ENCODE peak calls at places on chromosomes 7 and 10, in four cellular contexts. O is lower leg skin; M is kidney; L is CD4-positive, alpha-beta T cell. Y is an unnamed sample.

GRCh38 chr7:1553513-1554210 is 2.3 kb downstream of the TMEM184A start:
- DNase-seq in M (peak; percentile 72), L (no peak), O (no peak), Y (no peak)

GRCh38 chr7:99740573-99741437 is 5.8 kb upstream of the CYP3A7 start:
- DNase-seq in L (no peak), M (no peak), O (no peak), Y (no peak)

GRCh38 chr7:129792721-129793120 is 160.0 kb downstream of the UBE2H start:
- DNase-seq in O (no peak), M (no peak), L (no peak), Y (no peak)

GRCh38 chr10:52232561-52233350 is 81.3 kb upstream of the DKK1 start:
- DNase-seq in L (no peak), M (no peak), O (no peak), Y (no peak)

GRCh38 chr10:43355749-43356371 is 15.6 kb upstream of the FXYD4 start:
- DNase-seq in L (no peak), O (no peak), M (no peak), Y (no peak)

GRCh38 chr10:71735709-71736569 is 16.4 kb upstream of the C10orf105 start:
- DNase-seq in M (no peak), O (no peak), L (peak; percentile 39), Y (no peak)

GRCh38 chr7:12596225-12596790 is 25.8 kb downstream of the SCIN start:
- DNase-seq in O (no peak), L (no peak), M (no peak), Y (no peak)

GRCh38 chr10:89332092-89332633 is 4.4 kb downstream of the IFIT3 start:
- DNase-seq in O (no peak), L (no peak), M (no peak), Y (no peak)

GRCh38 chr10:87668324-87669054 is 8.8 kb downstream of the PAPSS2 start:
- DNase-seq in M (no peak), L (no peak), O (no peak), Y (no peak)

GRCh38 chr10:125035588-125036298 is 93.8 kb downstream of the ZRANB1 start:
- DNase-seq in M (no peak), L (no peak), O (no peak), Y (no peak)

GRCh38 chr7:1668932-1669485 is 1.1 kb upstream of the ELFN1 start:
- DNase-seq in M (peak; percentile 69), L (no peak), O (no peak), Y (peak; percentile 21)

GRCh38 chr7:38962028-38962427 is 15.7 kb upstream of the POU6F2 start:
- DNase-seq in O (no peak), M (no peak), L (no peak), Y (no peak)

GRCh38 chr10:114499630-114500190 is 95.4 kb upstream of the AFAP1L2 start:
- DNase-seq in L (peak; percentile 57), M (no peak), O (peak; percentile 71), Y (peak; percentile 37)

GRCh38 chr10:120953897-120954296 is 102.7 kb downstream of the WDR11 start:
- DNase-seq in L (no peak), M (no peak), O (no peak), Y (no peak)

GRCh38 chr7:101294039-101294831 is 27.4 kb downstream of the IFT22 start:
- DNase-seq in L (no peak), M (no peak), O (no peak), Y (no peak)

GRCh38 chr10:59873924-59874323 is 32.4 kb downstream of the CCDC6 start:
- DNase-seq in L (no peak), O (no peak), M (no peak), Y (no peak)

DNA sequence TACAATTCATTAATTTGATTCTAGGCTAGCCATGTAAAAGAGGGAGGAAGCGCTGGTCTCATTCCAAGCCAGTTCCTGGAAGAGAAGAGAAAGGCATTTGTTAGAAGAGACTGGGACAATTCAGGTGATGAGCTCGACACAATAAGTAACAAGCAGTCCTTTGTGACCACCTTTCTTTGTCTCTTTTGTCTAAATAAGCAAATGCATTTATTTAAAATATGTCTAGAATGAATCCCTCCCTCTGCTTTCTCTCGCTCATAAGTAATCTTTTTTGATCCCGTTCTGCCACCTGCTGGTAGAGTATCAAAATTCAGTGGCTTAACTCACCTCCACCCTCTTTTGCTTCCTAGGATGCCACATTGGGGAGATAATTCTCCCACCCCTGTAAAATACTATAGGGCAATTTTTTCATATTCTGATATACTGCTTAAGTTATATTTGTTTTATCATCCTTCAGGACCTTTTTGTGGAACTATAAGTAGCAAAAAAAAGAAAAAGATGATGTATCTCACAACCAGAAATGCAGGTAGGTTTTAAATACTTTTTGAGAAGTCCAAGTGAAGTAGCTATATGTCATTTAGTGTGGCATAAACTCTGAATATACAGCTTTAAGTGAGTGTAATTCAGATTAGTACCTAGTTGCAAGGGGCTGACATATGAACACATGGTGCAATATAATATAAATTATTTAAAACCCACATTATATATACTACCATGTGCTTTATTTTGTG is 91.5 kb downstream of the GSDME start:
- DNase-seq in L (peak; percentile 10), M (no peak), O (peak; percentile 23), Y (no peak)
- TF ChIP-seq CTCF in L (peak; percentile 86), M (peak; percentile 59), O (no peak), Y (peak; percentile 89)

DNA sequence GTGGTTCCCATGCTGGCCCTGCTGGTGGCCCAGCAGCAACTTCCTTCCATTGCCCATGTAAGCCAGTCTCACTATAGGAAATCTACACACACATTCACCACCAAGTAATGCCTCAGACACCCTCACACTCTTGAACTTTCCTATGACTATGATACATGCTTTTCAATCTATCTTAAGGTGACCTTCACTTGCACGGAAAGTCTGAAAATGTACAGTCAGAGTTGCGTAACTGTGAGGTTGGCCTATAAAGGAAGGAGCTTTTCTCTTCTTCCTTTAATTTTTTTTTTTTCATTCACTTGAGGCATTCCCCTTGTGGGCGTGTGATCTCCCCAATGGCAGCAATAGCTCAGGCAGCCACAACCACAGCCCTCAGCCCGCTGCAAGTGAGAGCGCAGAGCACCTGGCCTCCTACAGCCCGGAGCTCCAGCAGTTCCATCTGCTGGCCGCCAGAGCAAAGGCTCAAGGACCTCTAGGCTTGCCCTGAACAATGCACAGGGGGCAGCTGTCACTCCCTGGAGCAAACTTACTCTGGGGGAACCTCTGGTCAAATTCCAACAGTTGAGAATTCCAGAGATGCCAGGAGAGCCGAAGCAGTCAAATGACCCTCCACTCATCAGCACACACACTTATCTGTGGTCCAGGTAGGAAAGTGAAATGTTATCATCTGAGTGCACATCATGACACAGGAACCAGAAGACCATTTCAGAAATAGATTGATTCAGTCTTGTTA is 123.1 kb upstream of the ADO start:
- DNase-seq in O (no peak), M (no peak), L (peak; percentile 62), Y (peak; percentile 58)
- TF ChIP-seq CTCF in O (no peak), M (no peak), L (no peak), Y (no peak)

GRCh38 chr7:87342231-87342630 is 3.2 kb upstream of the CROT start:
- DNase-seq in M (no peak), O (no peak), L (no peak), Y (no peak)

GRCh38 chr7:87345166-87345927 is at the start of gene CROT:
- DNase-seq in O (peak; percentile 96), M (peak; percentile 99), L (peak; percentile 89), Y (peak; percentile 95)

GRCh38 chr7:87339373-87339897 is 6.0 kb upstream of the CROT start:
- DNase-seq in L (no peak), M (no peak), O (no peak), Y (no peak)

GRCh38 chr7:87344446-87344845 is 1.0 kb upstream of the CROT start:
- DNase-seq in L (no peak), M (no peak), O (no peak), Y (no peak)

DNA sequence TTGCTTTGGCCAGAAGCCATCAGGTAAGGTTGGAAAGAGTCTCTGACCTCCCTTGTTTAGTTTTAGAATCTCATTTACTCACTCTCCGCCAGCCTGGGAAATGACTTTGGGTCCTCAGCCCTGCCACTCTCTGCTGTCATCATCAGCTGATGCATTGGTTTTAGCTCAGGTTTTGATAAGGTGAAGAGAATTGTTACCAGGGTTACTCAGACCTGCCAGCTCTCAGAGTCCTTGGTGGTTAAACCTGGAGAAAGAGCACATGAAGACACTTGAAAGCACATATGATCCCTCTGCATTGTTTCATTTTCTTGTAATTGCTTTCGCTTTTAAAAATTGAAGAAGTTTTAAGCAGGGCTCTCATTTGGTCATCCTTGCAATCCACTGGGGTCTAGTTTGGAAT is 4.0 kb upstream of the CROT start:
- DNase-seq in O (no peak), M (no peak), L (no peak), Y (no peak)
- TF ChIP-seq CTCF in O (no peak), M (no peak), L (no peak), Y (no peak)

DNA sequence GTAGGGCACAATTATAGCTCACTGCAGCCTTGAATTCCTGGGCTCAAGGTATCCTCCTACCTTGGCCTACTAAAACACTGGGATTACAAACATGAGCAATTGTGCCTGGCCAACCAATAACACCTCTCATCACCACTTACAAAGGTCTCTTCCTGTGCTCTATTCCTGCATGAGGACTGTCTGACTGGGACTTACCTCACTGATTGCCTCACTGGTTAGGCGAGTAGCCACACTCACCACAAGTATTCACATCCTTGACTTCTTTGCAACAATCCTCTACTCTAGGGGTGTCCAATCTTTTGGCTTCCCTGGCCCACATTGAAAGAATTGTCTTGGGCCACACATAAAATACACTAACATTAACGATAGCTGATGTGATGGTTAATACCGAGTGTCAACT is 22.6 kb upstream of the PDIA4 start:
- DNase-seq in L (no peak), O (no peak), M (no peak), Y (no peak)
- TF ChIP-seq CTCF in L (no peak), O (no peak), M (no peak), Y (no peak)

GRCh38 chr10:22301193-22301592 is 15.0 kb upstream of the COMMD3 start:
- DNase-seq in L (no peak), M (no peak), O (no peak), Y (no peak)
- TF ChIP-seq CTCF in L (no peak), M (no peak), O (no peak), Y (no peak)

GRCh38 chr7:75732764-75733630 is 5.7 kb downstream of the HIP1 start:
- DNase-seq in L (no peak), M (peak; percentile 76), O (no peak), Y (no peak)
- TF ChIP-seq CTCF in L (no peak), M (no peak), O (no peak), Y (no peak)

DNA sequence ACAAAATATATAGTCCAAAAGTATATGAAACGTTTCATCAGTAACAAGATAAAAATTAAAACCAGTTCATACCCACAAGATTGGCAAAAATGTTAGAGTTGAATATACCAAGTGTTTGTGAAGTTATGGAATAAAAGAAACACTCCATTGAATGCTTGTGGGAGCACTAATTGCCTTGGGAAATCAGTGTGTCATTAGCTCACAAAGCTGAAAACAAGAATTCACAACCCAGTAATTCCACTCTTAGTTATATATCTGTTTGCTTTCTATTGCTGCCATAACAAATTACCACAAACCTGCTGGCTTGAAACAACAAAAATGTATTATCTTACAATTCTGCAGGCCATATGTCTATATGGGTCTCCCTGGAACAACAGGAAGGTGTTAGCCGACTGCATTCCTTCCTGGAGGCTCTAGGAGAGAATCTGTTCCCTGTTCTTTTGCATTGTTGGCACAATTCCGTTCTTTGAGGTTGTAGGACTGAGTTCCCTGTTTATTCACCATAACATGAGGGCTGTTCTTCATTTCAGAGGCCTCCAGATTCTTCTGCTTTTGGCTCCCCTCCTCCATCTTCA is 45.7 kb downstream of the SEM1 start:
- DNase-seq in O (no peak), M (no peak), L (no peak), Y (no peak)
- TF ChIP-seq CTCF in O (no peak), M (no peak), L (no peak), Y (no peak)

GRCh38 chr7:27933691-27934565 is 194.0 kb downstream of the TAX1BP1 start:
- DNase-seq in M (no peak), L (no peak), O (no peak), Y (no peak)
- TF ChIP-seq CTCF in M (peak; percentile 15), L (peak; percentile 27), O (no peak), Y (no peak)